ENCODE peak calls at places on chromosomes 13 and 19, in seven cellular contexts. B is CD8-positive, alpha-beta memory T cell; X is left lung; P is NCI-H460; I is foreskin fibroblast; R is heart right ventricle; U is cardiac septum. J is an unnamed sample.

GRCh38 chr19:51783373-51783772 is 11.6 kb upstream of the FPR3 start:
- DNase-seq in B (no peak), X (no peak), P (no peak), I (peak), R (no peak), U (no peak), J (no peak)

GRCh38 chr19:18364826-18365528 is 21.0 kb upstream of the GDF15 start:
- DNase-seq in B (no peak), X (peak), P (peak), I (peak), R (peak), U (no peak), J (no peak)

GRCh38 chr19:7618771-7619510 is 10.4 kb downstream of the XAB2 start:
- DNase-seq in B (no peak), X (peak), P (no peak), I (no peak), R (no peak), U (no peak), J (no peak)

GRCh38 chr13:23753523-23753922 is 135.7 kb downstream of the MIPEP start:
- DNase-seq in B (no peak), X (no peak), P (no peak), I (peak), R (no peak), U (no peak), J (no peak)

GRCh38 chr19:16496613-16496983 is 404 bp downstream of the C19orf44 start:
- DNase-seq in B (no peak), X (no peak), P (peak), I (peak), R (peak), U (no peak), J (no peak)

GRCh38 chr19:30123109-30123508 is 181.1 kb downstream of the URI1 start:
- DNase-seq in B (no peak), X (no peak), P (no peak), I (no peak), R (no peak), U (no peak), J (no peak)

GRCh38 chr13:29940715-29941114 is 90.3 kb upstream of the UBL3 start:
- DNase-seq in B (no peak), X (no peak), P (no peak), I (no peak), R (no peak), U (no peak), J (no peak)

GRCh38 chr19:3880471-3881271 is at the start of gene ATCAY:
- DNase-seq in B (no peak), X (no peak), P (no peak), I (peak), R (no peak), U (no peak), J (no peak)

GRCh38 chr13:111115841-111116500 is 861 bp downstream of the ARHGEF7 start:
- DNase-seq in B (no peak), X (no peak), P (no peak), I (peak), R (peak), U (no peak), J (no peak)

GRCh38 chr13:23966691-23967615 is 69.7 kb upstream of the C1QTNF9B start:
- DNase-seq in B (no peak), X (no peak), P (no peak), I (no peak), R (no peak), U (no peak), J (no peak)

GRCh38 chr13:36298535-36299068 is 988 bp upstream of the CCDC169 start:
- DNase-seq in B (no peak), X (no peak), P (no peak), I (peak), R (no peak), U (no peak), J (no peak)

GRCh38 chr13:44425041-44425814 is 51.6 kb downstream of the SERP2 start:
- DNase-seq in B (no peak), X (no peak), P (no peak), I (no peak), R (no peak), U (peak), J (no peak)

GRCh38 chr13:98523455-98524102 is 53.3 kb downstream of the STK24 start:
- DNase-seq in B (no peak), X (no peak), P (no peak), I (no peak), R (no peak), U (no peak), J (no peak)

GRCh38 chr19:51164215-51164614 is 22.1 kb downstream of the SIGLEC7 start:
- DNase-seq in B (no peak), X (no peak), P (no peak), I (no peak), R (no peak), U (no peak), J (no peak)

GRCh38 chr13:21040120-21040834 is 21.1 kb downstream of the LATS2 start:
- DNase-seq in B (no peak), X (no peak), P (no peak), I (no peak), R (no peak), U (no peak), J (no peak)

GRCh38 chr13:52847322-52847681 is 1.1 kb downstream of the PCDH8 start:
- DNase-seq in B (no peak), X (no peak), P (no peak), I (no peak), R (no peak), U (no peak), J (no peak)

GRCh38 chr19:11137542-11138384 is 17.8 kb downstream of the SPC24 start:
- DNase-seq in B (peak), X (peak), P (peak), I (peak), R (peak), U (peak), J (peak)

J was measured in activated effector memory CD4-positive, alpha-beta T cell treated with Interleukin-2 at 50 U/mL for 16 hours.